ENCODE peak calls at places on chromosomes 2 and 18, in five cellular contexts. One of them, this sample, is unnamed.

GRCh38 chr2:17680119-17680518 is 73.5 kb downstream of the SMC6 start:
- DNase-seq in fibroblast of mammary gland: no peak
- DNase-seq in activated B cell treated with CpG ODN at 0.5 μM for 24 hours: no peak
- DNase-seq in heart left ventricle: no peak
- DNase-seq in chondrocyte: no peak
- DNase-seq in this sample: no peak

GRCh38 chr2:236101311-236101950 is 66.8 kb downstream of the GBX2 start:
- DNase-seq in fibroblast of mammary gland: no peak
- DNase-seq in activated B cell treated with CpG ODN at 0.5 μM for 24 hours: no peak
- DNase-seq in heart left ventricle: no peak
- DNase-seq in chondrocyte: no peak
- DNase-seq in this sample: peak

GRCh38 chr2:56676966-56677365 is 493.2 kb downstream of the CCDC85A start:
- DNase-seq in fibroblast of mammary gland: no peak
- DNase-seq in activated B cell treated with CpG ODN at 0.5 μM for 24 hours: no peak
- DNase-seq in heart left ventricle: no peak
- DNase-seq in chondrocyte: no peak
- DNase-seq in this sample: no peak

GRCh38 chr18:75784413-75784812 is 356.9 kb upstream of the SMIM21 start:
- DNase-seq in fibroblast of mammary gland: no peak
- DNase-seq in activated B cell treated with CpG ODN at 0.5 μM for 24 hours: no peak
- DNase-seq in heart left ventricle: no peak
- DNase-seq in chondrocyte: no peak
- DNase-seq in this sample: no peak

GRCh38 chr2:96831679-96832078 is 12.1 kb downstream of the ANKRD23 start:
- DNase-seq in fibroblast of mammary gland: no peak
- DNase-seq in activated B cell treated with CpG ODN at 0.5 μM for 24 hours: no peak
- DNase-seq in heart left ventricle: no peak
- DNase-seq in chondrocyte: no peak
- DNase-seq in this sample: no peak

GRCh38 chr18:28003451-28003850 is 173.5 kb downstream of the CDH2 start:
- DNase-seq in fibroblast of mammary gland: peak
- DNase-seq in activated B cell treated with CpG ODN at 0.5 μM for 24 hours: no peak
- DNase-seq in heart left ventricle: peak
- DNase-seq in chondrocyte: no peak
- DNase-seq in this sample: no peak

GRCh38 chr2:160803881-160804280 is 310.3 kb upstream of the RBMS1 start:
- DNase-seq in fibroblast of mammary gland: no peak
- DNase-seq in activated B cell treated with CpG ODN at 0.5 μM for 24 hours: no peak
- DNase-seq in heart left ventricle: no peak
- DNase-seq in chondrocyte: no peak
- DNase-seq in this sample: no peak

GRCh38 chr2:9914384-9915065 is 37.0 kb upstream of the GRHL1 start:
- DNase-seq in fibroblast of mammary gland: peak
- DNase-seq in activated B cell treated with CpG ODN at 0.5 μM for 24 hours: no peak
- DNase-seq in heart left ventricle: no peak
- DNase-seq in chondrocyte: no peak
- DNase-seq in this sample: no peak

GRCh38 chr2:186569906-186570305 is 19.9 kb upstream of the ITGAV start:
- DNase-seq in fibroblast of mammary gland: no peak
- DNase-seq in activated B cell treated with CpG ODN at 0.5 μM for 24 hours: no peak
- DNase-seq in heart left ventricle: no peak
- DNase-seq in chondrocyte: no peak
- DNase-seq in this sample: no peak

GRCh38 chr18:27966872-27967271 is 210.1 kb downstream of the CDH2 start:
- DNase-seq in fibroblast of mammary gland: peak
- DNase-seq in activated B cell treated with CpG ODN at 0.5 μM for 24 hours: no peak
- DNase-seq in heart left ventricle: no peak
- DNase-seq in chondrocyte: no peak
- DNase-seq in this sample: no peak

GRCh38 chr2:75737961-75738360 is 27.2 kb upstream of the GCFC2 start:
- DNase-seq in fibroblast of mammary gland: no peak
- DNase-seq in activated B cell treated with CpG ODN at 0.5 μM for 24 hours: no peak
- DNase-seq in heart left ventricle: no peak
- DNase-seq in chondrocyte: no peak
- DNase-seq in this sample: no peak

GRCh38 chr2:160156084-160156483 is 44.0 kb downstream of the ITGB6 start:
- DNase-seq in fibroblast of mammary gland: peak
- DNase-seq in activated B cell treated with CpG ODN at 0.5 μM for 24 hours: no peak
- DNase-seq in heart left ventricle: no peak
- DNase-seq in chondrocyte: no peak
- DNase-seq in this sample: no peak

GRCh38 chr2:1731963-1732768 is 12.1 kb downstream of the PXDN start:
- DNase-seq in fibroblast of mammary gland: peak
- DNase-seq in activated B cell treated with CpG ODN at 0.5 μM for 24 hours: no peak
- DNase-seq in heart left ventricle: peak
- DNase-seq in chondrocyte: peak
- DNase-seq in this sample: no peak

GRCh38 chr2:634670-635395 is 42.4 kb downstream of the TMEM18 start:
- DNase-seq in fibroblast of mammary gland: no peak
- DNase-seq in activated B cell treated with CpG ODN at 0.5 μM for 24 hours: no peak
- DNase-seq in heart left ventricle: no peak
- DNase-seq in chondrocyte: no peak
- DNase-seq in this sample: no peak

GRCh38 chr2:63642941-63643340 is 54.2 kb downstream of the MDH1 start:
- DNase-seq in fibroblast of mammary gland: no peak
- DNase-seq in activated B cell treated with CpG ODN at 0.5 μM for 24 hours: no peak
- DNase-seq in heart left ventricle: no peak
- DNase-seq in chondrocyte: no peak
- DNase-seq in this sample: no peak

GRCh38 chr18:5457467-5457957 is 86.3 kb downstream of the EPB41L3 start:
- DNase-seq in fibroblast of mammary gland: no peak
- DNase-seq in activated B cell treated with CpG ODN at 0.5 μM for 24 hours: no peak
- DNase-seq in heart left ventricle: no peak
- DNase-seq in chondrocyte: no peak
- DNase-seq in this sample: no peak

GRCh38 chr2:150663143-150663542 is 175.7 kb upstream of the RND3 start:
- DNase-seq in fibroblast of mammary gland: peak
- DNase-seq in activated B cell treated with CpG ODN at 0.5 μM for 24 hours: no peak
- DNase-seq in heart left ventricle: no peak
- DNase-seq in chondrocyte: no peak
- DNase-seq in this sample: no peak

GRCh38 chr2:99659874-99660273 is 170.1 kb upstream of the REV1 start:
- DNase-seq in fibroblast of mammary gland: peak
- DNase-seq in activated B cell treated with CpG ODN at 0.5 μM for 24 hours: no peak
- DNase-seq in heart left ventricle: peak
- DNase-seq in chondrocyte: no peak
- DNase-seq in this sample: no peak

This sample was measured in spleen.